ENCODE peak calls at places on chromosome 10, in four cellular contexts. B is stimulated activated CD4-positive, alpha-beta T cell treated with anti-CD3 and anti-CD28 coated beads, Interleukin-2, amount 100 ng/mL, for 48 hours; F is Daoy; Y is GM04503. D is an unnamed sample.

GRCh38 chr10:50362547-50363125 is 111.3 kb upstream of the ASAH2 start:
- DNase-seq in Y (no peak), B (no peak), F (no peak), D (no peak)

GRCh38 chr10:76126607-76127190 is 695.3 kb downstream of the LRMDA start:
- DNase-seq in Y (no peak), B (no peak), F (no peak), D (no peak)

GRCh38 chr10:22659901-22660300 is 54.5 kb downstream of the PIP4K2A start:
- DNase-seq in B (no peak), Y (no peak), F (no peak), D (no peak)

GRCh38 chr10:125023862-125024495 is 82.1 kb downstream of the ZRANB1 start:
- DNase-seq in F (no peak), Y (no peak), B (no peak), D (no peak)

GRCh38 chr10:61750943-61751471 is 88.3 kb downstream of the CABCOCO1 start:
- DNase-seq in F (peak; percentile 73), Y (no peak), B (peak; percentile 59), D (no peak)

GRCh38 chr10:68938117-68938516 is 17.9 kb upstream of the DDX21 start:
- DNase-seq in F (no peak), B (no peak), Y (no peak), D (no peak)

GRCh38 chr10:60646966-60647796 is 131.1 kb upstream of the CDK1 start:
- DNase-seq in Y (no peak), F (peak; percentile 50), B (peak; percentile 54), D (no peak)

GRCh38 chr10:11335881-11336430 is 275.5 kb downstream of the USP6NL start:
- DNase-seq in B (no peak), F (no peak), Y (no peak), D (no peak)

GRCh38 chr10:97124211-97124610 is 61.5 kb downstream of the SLIT1 start:
- DNase-seq in B (no peak), Y (no peak), F (no peak), D (no peak)

GRCh38 chr10:76329891-76330575 is 898.6 kb downstream of the LRMDA start:
- DNase-seq in Y (no peak), B (no peak), F (peak; percentile 37), D (no peak)

GRCh38 chr10:132294561-132295320 is 13.0 kb downstream of the STK32C start:
- DNase-seq in F (no peak), B (no peak), Y (no peak), D (no peak)

GRCh38 chr10:129936923-129937300 is 27.2 kb downstream of the EBF3 start:
- DNase-seq in B (no peak), F (no peak), Y (no peak), D (no peak)

GRCh38 chr10:102410427-102411073 is 8.0 kb downstream of the PSD start:
- DNase-seq in B (peak; percentile 60), F (no peak), Y (no peak), D (no peak)

GRCh38 chr10:46520941-46521340 is 35.5 kb downstream of the GPRIN2 start:
- DNase-seq in B (no peak), F (peak; percentile 69), Y (no peak), D (no peak)

GRCh38 chr10:949446-949845 is 17.9 kb upstream of the LARP4B start:
- DNase-seq in F (no peak), Y (no peak), B (no peak), D (no peak)

GRCh38 chr10:130193493-130194193 is 57.5 kb downstream of the GLRX3 start:
- DNase-seq in Y (no peak), B (no peak), F (no peak), D (no peak)

GRCh38 chr10:131981429-131982184 is at the start of gene BNIP3:
- DNase-seq in Y (peak; percentile 53), F (peak; percentile 96), B (peak; percentile 96), D (peak; percentile 76)

GRCh38 chr10:43221419-43222293 is 45.2 kb downstream of the RASGEF1A start:
- DNase-seq in Y (no peak), F (no peak), B (no peak), D (no peak)

GRCh38 chr10:78528749-78529204 is 495.1 kb downstream of the RPS24 start:
- DNase-seq in B (no peak), Y (no peak), F (no peak), D (no peak)

GRCh38 chr10:2950546-2950945 is 116.8 kb upstream of the PFKP start:
- DNase-seq in Y (no peak), F (no peak), B (no peak), D (no peak)

GRCh38 chr10:132007681-132008080 is 26.0 kb upstream of the BNIP3 start:
- DNase-seq in B (no peak), F (no peak), Y (no peak), D (no peak)

GRCh38 chr10:26198119-26198518 is 18.5 kb upstream of the GAD2 start:
- DNase-seq in B (no peak), Y (no peak), F (peak; percentile 7), D (no peak)

GRCh38 chr10:113073549-113074189 is 123.6 kb downstream of the TCF7L2 start:
- DNase-seq in F (peak; percentile 95), B (no peak), Y (no peak), D (peak; percentile 78)

GRCh38 chr10:47309403-47310089 is 9.5 kb downstream of the GDF10 start:
- DNase-seq in Y (no peak), B (no peak), F (no peak), D (no peak)

GRCh38 chr10:124005091-124005490 is 88.3 kb downstream of the CHST15 start:
- DNase-seq in Y (no peak), B (no peak), F (no peak), D (no peak)

GRCh38 chr10:78025685-78026364 is 3.5 kb downstream of the POLR3A start:
- DNase-seq in F (peak; percentile 72), Y (no peak), B (no peak), D (no peak)

GRCh38 chr10:93208717-93209464 is 135.2 kb downstream of the CYP26A1 start:
- DNase-seq in Y (peak; percentile 13), B (no peak), F (peak; percentile 5), D (no peak)

GRCh38 chr10:474406-474805 is 215.1 kb downstream of the DIP2C start:
- DNase-seq in F (no peak), B (no peak), Y (no peak), D (no peak)

GRCh38 chr10:1444826-1445225 is 292.5 kb downstream of the ADARB2 start:
- DNase-seq in B (no peak), F (no peak), Y (no peak), D (no peak)

GRCh38 chr10:43816351-43817321 is 168.0 kb upstream of the ZNF32 start:
- DNase-seq in B (peak; percentile 52), Y (peak; percentile 83), F (peak; percentile 89), D (peak; percentile 80)

GRCh38 chr10:112904000-112904399 is 46.0 kb upstream of the TCF7L2 start:
- DNase-seq in F (peak; percentile 39), B (no peak), Y (peak; percentile 14), D (no peak)

GRCh38 chr10:16745061-16745460 is 72.2 kb downstream of the RSU1 start:
- DNase-seq in F (no peak), B (no peak), Y (no peak), D (no peak)

D was measured in BJ.